ENCODE peak calls at places on chromosome 18, in four cellular contexts. M, Q, W and S are unnamed samples.

GRCh38 chr18:51107082-51107481 is 77.1 kb downstream of the SMAD4 start:
- DNase-seq in W (no peak), Q (no peak), M (peak), S (no peak)

GRCh38 chr18:4251873-4252272 is 203.2 kb downstream of the DLGAP1 start:
- DNase-seq in W (no peak), Q (no peak), M (no peak), S (no peak)

GRCh38 chr18:35174093-35174731 is 66.6 kb upstream of the ZNF397 start:
- DNase-seq in W (no peak), Q (no peak), M (no peak), S (no peak)

GRCh38 chr18:13616525-13617035 is 109.8 kb downstream of the FAM210A start:
- DNase-seq in W (no peak), M (no peak), Q (no peak), S (no peak)

GRCh38 chr18:4106407-4107033 is 348.6 kb downstream of the DLGAP1 start:
- DNase-seq in Q (peak), W (peak), M (peak), S (peak)

GRCh38 chr18:62450546-62451395 is 72.1 kb upstream of the ZCCHC2 start:
- DNase-seq in M (peak), W (peak), Q (peak), S (peak)

GRCh38 chr18:21958707-21959457 is 210.5 kb upstream of the GATA6 start:
- DNase-seq in M (no peak), W (no peak), Q (no peak), S (no peak)

GRCh38 chr18:48555465-48555995 is 16.7 kb downstream of the CTIF start:
- DNase-seq in M (no peak), W (no peak), Q (no peak), S (no peak)

GRCh38 chr18:37566479-37567060 is 972 bp upstream of the CELF4 start:
- DNase-seq in Q (no peak), W (no peak), M (no peak), S (no peak)

GRCh38 chr18:54232485-54233227 is 8.2 kb upstream of the MBD2 start:
- DNase-seq in Q (no peak), W (no peak), M (no peak), S (no peak)

GRCh38 chr18:31098878-31099277 is 3.3 kb downstream of the DSC2 start:
- DNase-seq in Q (no peak), W (no peak), M (no peak), S (no peak)

GRCh38 chr18:78776706-78777105 is 202.9 kb upstream of the SALL3 start:
- DNase-seq in M (no peak), W (no peak), Q (no peak), S (no peak)

GRCh38 chr18:68662779-68663178 is 52.1 kb downstream of the TMX3 start:
- DNase-seq in M (no peak), W (peak), Q (no peak), S (no peak)